ENCODE peak calls at places on chromosomes 1 and 21, in seven cellular contexts. L, W, A, R, I, T and U are unnamed samples. For H3K9me3, the result is how much of the 10 kb centered on the place peaks cover.

GRCh38 chr1:23424171-23424959 is at the start of gene TCEA3:
- DNase-seq in L (no peak), W (no peak), A (peak), R (peak), I (peak), T (peak), U (no peak)

GRCh38 chr1:240611619-240612490 is at the start of gene GREM2:
- DNase-seq in L (peak), W (no peak), A (peak), R (no peak), I (peak), T (peak), U (peak)

GRCh38 chr1:2943686-2944260 is 77.5 kb upstream of the ACTRT2 start:
- DNase-seq in L (no peak), W (no peak), A (peak), R (no peak), I (peak), T (no peak), U (no peak)

GRCh38 chr1:46301406-46302090 is 1.9 kb downstream of the LRRC41 start:
- DNase-seq in L (no peak), W (no peak), A (peak), R (peak), I (peak), T (peak), U (no peak)

GRCh38 chr1:207049974-207050391 is 1.0 kb downstream of the YOD1 start:
- DNase-seq in L (peak), W (no peak), A (no peak), R (peak), I (no peak), T (peak), U (peak)

GRCh38 chr1:187264995-187265602 is 436.4 kb downstream of the PLA2G4A start:
- DNase-seq in L (peak), W (no peak), A (no peak), R (no peak), I (no peak), T (peak), U (no peak)

GRCh38 chr1:212792396-212792908 is 758 bp downstream of the TATDN3 start:
- DNase-seq in L (no peak), W (no peak), A (no peak), R (no peak), I (no peak), T (no peak), U (no peak)

GRCh38 chr1:56910441-56910985 is 55.3 kb downstream of the C8B start:
- DNase-seq in L (no peak), W (no peak), A (no peak), R (no peak), I (peak), T (no peak), U (no peak)

GRCh38 chr1:80448081-80448480 is 1352.7 kb upstream of the ADGRL2 start:
- DNase-seq in L (no peak), W (no peak), A (no peak), R (no peak), I (no peak), T (peak), U (no peak)

GRCh38 chr1:231827337-231828105 is 200.9 kb downstream of the DISC1 start:
- DNase-seq in L (no peak), W (no peak), A (no peak), R (no peak), I (no peak), T (peak), U (no peak)

GRCh38 chr1:157091186-157091585 is 8.4 kb downstream of the ETV3L start:
- DNase-seq in L (no peak), W (no peak), A (no peak), R (no peak), I (no peak), T (no peak), U (no peak)

GRCh38 chr1:27005648-27006496 is 6.8 kb downstream of the TENT5B start:
- DNase-seq in L (no peak), W (no peak), A (no peak), R (no peak), I (no peak), T (peak), U (no peak)

GRCh38 chr1:95879498-95879897 is 645.5 kb downstream of the RWDD3 start:
- DNase-seq in L (no peak), W (no peak), A (no peak), R (no peak), I (no peak), T (no peak), U (no peak)

GRCh38 chr1:157993179-157994080 is at the start of gene KIRREL1:
- DNase-seq in L (no peak), W (no peak), A (peak), R (no peak), I (no peak), T (peak), U (no peak)

GRCh38 chr1:24277420-24278169 is 41.6 kb upstream of the GRHL3 start:
- DNase-seq in L (no peak), W (no peak), A (no peak), R (no peak), I (no peak), T (peak), U (peak)

GRCh38 chr1:168972225-168972624 is 134.3 kb upstream of the ATP1B1 start:
- DNase-seq in L (no peak), W (no peak), A (no peak), R (no peak), I (no peak), T (no peak), U (no peak)

GRCh38 chr21:38807987-38808386 is 2.3 kb downstream of the ETS2 start:
- DNase-seq in L (no peak), W (no peak), A (no peak), R (no peak), I (no peak), T (no peak), U (no peak)

GRCh38 chr1:94798054-94798453 is 22.1 kb upstream of the SLC44A3 start:
- DNase-seq in L (no peak), W (no peak), A (no peak), R (no peak), I (no peak), T (no peak), U (no peak)

GRCh38 chr1:94797286-94797685 is 22.9 kb upstream of the SLC44A3 start:
- DNase-seq in L (no peak), W (no peak), A (no peak), R (no peak), I (no peak), T (no peak), U (no peak)

GRCh38 chr1:94792876-94793605 is 27.1 kb upstream of the SLC44A3 start:
- DNase-seq in L (no peak), W (no peak), A (no peak), R (no peak), I (no peak), T (peak), U (no peak)

GRCh38 chr1:94796269-94796668 is 23.9 kb upstream of the SLC44A3 start:
- DNase-seq in L (no peak), W (no peak), A (no peak), R (no peak), I (no peak), T (no peak), U (no peak)

DNA sequence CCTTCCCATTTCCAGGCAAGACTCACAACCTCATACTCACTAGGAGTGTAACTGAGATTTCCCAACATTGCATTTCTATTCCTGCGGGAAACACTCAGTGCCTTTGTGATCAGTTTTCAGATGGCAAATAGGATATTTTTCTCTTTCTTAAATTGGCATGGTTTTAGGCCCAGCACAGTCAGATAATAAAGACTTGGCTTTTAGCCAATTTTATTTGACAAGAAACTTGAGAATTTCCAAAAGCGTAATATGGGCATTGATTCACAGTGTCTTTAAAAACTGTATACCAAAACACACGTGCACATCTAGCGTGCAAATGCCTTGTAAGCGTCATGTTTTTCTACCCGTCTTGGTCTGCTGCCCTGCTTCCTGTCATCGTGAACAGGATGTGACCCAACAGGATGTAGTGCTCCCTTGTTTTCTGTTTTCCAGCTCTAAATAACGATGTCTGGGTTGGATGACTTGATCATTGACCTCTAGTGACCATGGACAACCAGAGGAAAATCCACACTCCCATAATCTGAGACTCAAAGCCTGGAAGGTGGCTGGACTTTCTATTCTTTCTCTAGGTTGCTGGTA is 24.7 kb upstream of the SLC44A3 start:
- DNase-seq in L (no peak), W (no peak), A (no peak), R (no peak), I (no peak), T (no peak), U (no peak)
- H3K9me3 ChIP-seq in L (under half), W (under half), A (under half), R (under half), I (under half), T (under half), U (under half)

DNA sequence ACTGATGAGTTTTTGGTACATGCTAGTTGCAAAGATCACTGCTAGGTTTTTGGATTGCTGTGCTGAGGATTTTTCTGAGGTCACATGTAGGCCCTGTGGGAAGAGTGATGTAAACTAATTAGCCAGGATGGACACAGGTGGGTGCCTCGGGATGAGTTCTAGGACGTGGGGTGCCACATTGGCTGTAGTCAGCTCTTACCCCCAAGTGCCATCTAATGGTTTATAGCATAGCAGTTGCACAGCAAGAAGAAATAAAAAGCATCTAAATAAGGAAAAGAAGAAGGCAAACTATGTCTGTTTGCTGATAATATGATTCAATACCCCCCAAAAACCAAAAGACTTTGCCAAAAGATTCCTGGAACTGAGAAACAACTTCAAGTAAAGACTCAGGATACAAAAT is 9.8 kb upstream of the OR2T1 start:
- DNase-seq in L (no peak), W (no peak), A (no peak), R (no peak), I (no peak), T (no peak), U (no peak)
- H3K9me3 ChIP-seq in L (under half), W (under half), A (under half), R (under half), I (under half), T (under half), U (under half)

GRCh38 chr1:246530482-246530881 is 23.4 kb upstream of the SMYD3 start:
- DNase-seq in L (no peak), W (no peak), A (no peak), R (no peak), I (no peak), T (no peak), U (no peak)

GRCh38 chr1:246528933-246529731 is 22.1 kb upstream of the SMYD3 start:
- DNase-seq in L (no peak), W (no peak), A (no peak), R (no peak), I (no peak), T (no peak), U (no peak)

GRCh38 chr1:246527402-246528088 is 20.5 kb upstream of the SMYD3 start:
- DNase-seq in L (no peak), W (no peak), A (no peak), R (no peak), I (no peak), T (no peak), U (peak)

GRCh38 chr1:246526380-246526779 is 19.3 kb upstream of the SMYD3 start:
- DNase-seq in L (no peak), W (no peak), A (no peak), R (no peak), I (no peak), T (no peak), U (no peak)

GRCh38 chr1:246526915-246527314 is 19.8 kb upstream of the SMYD3 start:
- DNase-seq in L (no peak), W (no peak), A (no peak), R (no peak), I (no peak), T (no peak), U (no peak)
- H3K9me3 ChIP-seq in L (under half), W (under half), A (under half), R (under half), I (under half), T (under half), U (under half)

DNA sequence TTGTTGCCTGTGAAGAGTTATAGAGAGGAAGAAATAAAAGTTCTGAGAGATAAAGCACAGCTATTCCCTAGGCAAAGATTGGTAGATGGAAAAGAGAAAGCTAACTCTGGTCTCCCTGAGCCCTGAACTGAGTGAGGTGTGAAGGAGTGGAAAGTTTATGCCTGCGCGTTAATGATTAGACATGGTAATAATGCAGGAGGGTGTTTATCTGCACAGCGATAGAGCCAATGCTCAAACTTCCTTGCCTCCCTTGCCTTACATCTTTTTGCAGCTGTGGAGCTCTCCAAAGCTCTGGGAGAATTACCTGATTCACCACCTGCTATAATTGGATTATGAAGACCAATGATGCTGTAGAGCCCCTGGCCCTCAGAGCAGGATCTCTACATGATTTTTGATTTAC is 32.8 kb upstream of the CHRM3 start:
- DNase-seq in L (no peak), W (no peak), A (no peak), R (no peak), I (no peak), T (no peak), U (no peak)
- H3K9me3 ChIP-seq in L (under half), W (under half), A (under half), R (under half), I (under half), T (under half), U (under half)

GRCh38 chr21:28378026-28378425 is 614.7 kb downstream of the LTN1 start:
- DNase-seq in L (no peak), W (no peak), A (no peak), R (no peak), I (no peak), T (no peak), U (no peak)
- H3K9me3 ChIP-seq in L (under half), W (under half), A (under half), R (under half), I (under half), T (under half), U (under half)

GRCh38 chr1:44033041-44033575 is 1.8 kb upstream of the SLC6A9 start:
- DNase-seq in L (no peak), W (no peak), A (peak), R (no peak), I (no peak), T (no peak), U (no peak)

GRCh38 chr1:44031900-44032817 is 897 bp upstream of the SLC6A9 start:
- DNase-seq in L (no peak), W (no peak), A (peak), R (no peak), I (no peak), T (no peak), U (no peak)

GRCh38 chr1:44029911-44030605 is 1.2 kb downstream of the SLC6A9 start:
- DNase-seq in L (peak), W (no peak), A (peak), R (peak), I (peak), T (peak), U (peak)

GRCh38 chr1:44030606-44031050 is 634 bp downstream of the SLC6A9 start:
- DNase-seq in L (peak), W (no peak), A (no peak), R (no peak), I (no peak), T (peak), U (peak)

DNA sequence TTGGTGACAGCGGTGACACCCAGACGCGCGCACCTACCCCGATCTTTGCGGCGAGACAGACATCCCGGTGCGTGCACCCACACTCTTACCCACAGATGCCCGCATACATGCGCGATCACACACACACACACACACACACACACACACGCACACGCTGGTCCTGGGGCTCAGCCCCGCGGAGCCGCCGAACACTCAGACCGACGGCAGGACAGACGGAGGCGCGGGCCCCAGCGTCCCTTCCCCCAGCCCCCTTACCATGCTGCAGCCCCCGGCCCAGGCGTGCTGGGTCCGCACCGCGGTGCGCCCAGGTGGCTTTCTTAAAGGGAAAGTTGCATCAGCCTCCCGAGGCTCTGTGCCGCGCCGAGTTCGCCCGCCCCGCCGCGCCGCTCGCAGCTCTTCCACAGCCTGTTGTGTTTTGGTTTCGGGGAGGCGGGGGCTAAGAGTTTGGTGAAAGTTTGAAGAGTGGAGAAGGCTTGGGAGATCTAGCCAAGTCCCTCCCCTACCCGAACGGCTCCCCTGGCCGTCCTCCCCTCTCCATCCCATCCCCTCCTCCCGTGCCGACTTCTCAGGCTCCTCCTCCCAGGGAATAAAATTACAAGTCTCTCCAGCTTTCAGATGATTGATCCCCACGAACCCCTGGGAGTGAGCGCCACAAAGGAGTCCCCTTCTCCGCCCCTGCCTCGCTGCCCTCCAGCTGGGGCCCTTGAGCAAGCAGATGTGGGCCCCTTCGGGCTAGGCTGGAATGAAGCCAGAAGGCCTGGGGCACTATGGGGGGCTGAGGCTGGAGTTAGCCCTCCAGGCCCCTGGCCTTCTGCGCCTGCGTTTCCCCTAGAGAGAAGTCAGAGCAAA is at the start of gene SLC6A9:
- DNase-seq in L (peak), W (no peak), A (peak), R (peak), I (peak), T (peak), U (no peak)
- H3K9me3 ChIP-seq in L (under half), W (under half), A (under half), R (under half), I (under half), T (under half), U (under half)

DNA sequence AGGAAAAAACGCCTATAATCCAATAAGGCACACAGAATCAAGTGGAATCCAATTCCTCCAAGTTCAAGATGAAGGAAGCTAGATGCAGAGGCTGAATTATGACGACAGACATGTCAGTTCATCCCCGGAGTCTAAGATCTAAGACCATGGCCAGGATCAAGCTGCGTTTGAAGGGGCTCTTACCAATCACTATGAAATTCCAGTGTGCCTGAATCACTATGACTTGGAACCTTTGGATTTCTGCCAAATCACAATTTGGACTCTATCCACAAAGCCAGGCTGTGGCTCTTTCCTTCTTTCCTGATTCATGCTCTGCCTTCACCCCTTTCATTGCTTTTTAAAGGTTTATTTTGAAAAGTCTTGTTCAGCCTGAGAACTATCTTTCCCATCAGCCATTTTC is 17.1 kb downstream of the OLIG2 start:
- DNase-seq in L (no peak), W (no peak), A (no peak), R (no peak), I (no peak), T (peak), U (no peak)
- H3K9me3 ChIP-seq in L (under half), W (under half), A (under half), R (under half), I (under half), T (under half), U (under half)